ENCODE peak calls at places on chromosomes 12 and 14, in seven cellular contexts. One of them, this sample, is unnamed.

GRCh38 chr14:101359221-101360044 is 201.9 kb upstream of the DIO3 start:
- DNase-seq in choroid plexus epithelial cell: peak; percentile 12
- DNase-seq in endothelial cell: no peak
- DNase-seq in brain microvascular endothelial cell: no peak
- DNase-seq in lung: peak; percentile 32
- DNase-seq in B cell: no peak
- DNase-seq in DND-41: no peak
- DNase-seq in this sample: no peak

GRCh38 chr12:91620422-91620821 is 437.8 kb upstream of the DCN start:
- DNase-seq in DND-41: no peak
- DNase-seq in choroid plexus epithelial cell: no peak
- DNase-seq in lung: no peak
- DNase-seq in endothelial cell: no peak
- DNase-seq in brain microvascular endothelial cell: no peak
- DNase-seq in B cell: no peak
- DNase-seq in this sample: no peak

GRCh38 chr12:117919479-117919878 is 49.3 kb downstream of the KSR2 start:
- DNase-seq in DND-41: no peak
- DNase-seq in endothelial cell: no peak
- DNase-seq in B cell: no peak
- DNase-seq in lung: no peak
- DNase-seq in choroid plexus epithelial cell: no peak
- DNase-seq in brain microvascular endothelial cell: no peak
- DNase-seq in this sample: no peak

GRCh38 chr12:104063712-104064030 is 660 bp upstream of the HCFC2 start:
- DNase-seq in lung: no peak
- DNase-seq in endothelial cell: peak; percentile 22
- DNase-seq in B cell: no peak
- DNase-seq in choroid plexus epithelial cell: peak; percentile 68
- DNase-seq in DND-41: no peak
- DNase-seq in brain microvascular endothelial cell: peak; percentile 28
- DNase-seq in this sample: no peak

GRCh38 chr14:105528859-105529505 is 2.6 kb downstream of the TMEM121 start:
- DNase-seq in lung: no peak
- DNase-seq in DND-41: no peak
- DNase-seq in B cell: peak; percentile 59
- DNase-seq in brain microvascular endothelial cell: no peak
- DNase-seq in endothelial cell: no peak
- DNase-seq in choroid plexus epithelial cell: peak; percentile 4
- DNase-seq in this sample: no peak

GRCh38 chr12:127570793-127571360 is 696.1 kb upstream of the TMEM132C start:
- DNase-seq in brain microvascular endothelial cell: no peak
- DNase-seq in choroid plexus epithelial cell: peak; percentile 17
- DNase-seq in DND-41: no peak
- DNase-seq in endothelial cell: no peak
- DNase-seq in lung: no peak
- DNase-seq in B cell: no peak
- DNase-seq in this sample: no peak

GRCh38 chr12:659090-659683 is 4.1 kb downstream of the NINJ2 start:
- DNase-seq in DND-41: no peak
- DNase-seq in choroid plexus epithelial cell: no peak
- DNase-seq in B cell: peak; percentile 62
- DNase-seq in endothelial cell: no peak
- DNase-seq in lung: no peak
- DNase-seq in brain microvascular endothelial cell: no peak
- DNase-seq in this sample: peak; percentile 56

GRCh38 chr12:31750747-31751039 is 21.9 kb upstream of the AMN1 start:
- DNase-seq in brain microvascular endothelial cell: no peak
- DNase-seq in lung: no peak
- DNase-seq in choroid plexus epithelial cell: no peak
- DNase-seq in B cell: no peak
- DNase-seq in endothelial cell: no peak
- DNase-seq in DND-41: no peak
- DNase-seq in this sample: no peak

GRCh38 chr12:14138495-14138894 is 157.1 kb upstream of the GRIN2B start:
- DNase-seq in choroid plexus epithelial cell: no peak
- DNase-seq in DND-41: peak; percentile 8
- DNase-seq in lung: no peak
- DNase-seq in endothelial cell: peak; percentile 46
- DNase-seq in brain microvascular endothelial cell: no peak
- DNase-seq in B cell: no peak
- DNase-seq in this sample: no peak

GRCh38 chr12:89889051-89889450 is 180.4 kb upstream of the ATP2B1 start:
- DNase-seq in brain microvascular endothelial cell: peak; percentile 36
- DNase-seq in lung: no peak
- DNase-seq in DND-41: no peak
- DNase-seq in B cell: no peak
- DNase-seq in choroid plexus epithelial cell: peak; percentile 60
- DNase-seq in endothelial cell: no peak
- DNase-seq in this sample: no peak

GRCh38 chr12:101697930-101698781 is 716 bp downstream of the CHPT1 start:
- DNase-seq in lung: peak; percentile 49
- DNase-seq in endothelial cell: peak; percentile 20
- DNase-seq in brain microvascular endothelial cell: peak; percentile 4
- DNase-seq in DND-41: no peak
- DNase-seq in B cell: peak; percentile 45
- DNase-seq in choroid plexus epithelial cell: peak; percentile 42
- DNase-seq in this sample: peak; percentile 29

GRCh38 chr12:116276433-116277216 is 868 bp downstream of the MED13L start:
- DNase-seq in B cell: peak; percentile 82
- DNase-seq in brain microvascular endothelial cell: peak; percentile 59
- DNase-seq in endothelial cell: peak; percentile 76
- DNase-seq in choroid plexus epithelial cell: peak; percentile 79
- DNase-seq in lung: peak; percentile 59
- DNase-seq in DND-41: peak; percentile 73
- DNase-seq in this sample: peak; percentile 62

GRCh38 chr14:65449647-65450046 is 37.1 kb downstream of the FUT8 start:
- DNase-seq in B cell: no peak
- DNase-seq in choroid plexus epithelial cell: no peak
- DNase-seq in lung: no peak
- DNase-seq in DND-41: no peak
- DNase-seq in endothelial cell: no peak
- DNase-seq in brain microvascular endothelial cell: no peak
- DNase-seq in this sample: no peak

GRCh38 chr12:94244165-94245133 is 96.1 kb downstream of the PLXNC1 start:
- DNase-seq in endothelial cell: no peak
- DNase-seq in lung: peak; percentile 32
- DNase-seq in DND-41: peak; percentile 79
- DNase-seq in choroid plexus epithelial cell: no peak
- DNase-seq in brain microvascular endothelial cell: no peak
- DNase-seq in B cell: peak; percentile 54
- DNase-seq in this sample: peak; percentile 50

GRCh38 chr14:106530423-106531107 is 1004.2 kb downstream of the TMEM121 start:
- DNase-seq in endothelial cell: no peak
- DNase-seq in choroid plexus epithelial cell: no peak
- DNase-seq in B cell: peak; percentile 60
- DNase-seq in DND-41: peak; percentile 68
- DNase-seq in lung: no peak
- DNase-seq in brain microvascular endothelial cell: no peak
- DNase-seq in this sample: peak; percentile 25

GRCh38 chr12:21117995-21118394 is 13.0 kb upstream of the SLCO1B1 start:
- DNase-seq in DND-41: no peak
- DNase-seq in lung: no peak
- DNase-seq in brain microvascular endothelial cell: no peak
- DNase-seq in B cell: no peak
- DNase-seq in endothelial cell: no peak
- DNase-seq in choroid plexus epithelial cell: no peak
- DNase-seq in this sample: no peak

GRCh38 chr14:73227812-73228781 is 9.2 kb upstream of the PAPLN start:
- DNase-seq in brain microvascular endothelial cell: peak; percentile 87
- DNase-seq in endothelial cell: no peak
- DNase-seq in choroid plexus epithelial cell: peak; percentile 97
- DNase-seq in lung: no peak
- DNase-seq in B cell: no peak
- DNase-seq in DND-41: no peak
- DNase-seq in this sample: no peak

GRCh38 chr12:47216150-47216677 is 136.5 kb upstream of the AMIGO2 start:
- DNase-seq in brain microvascular endothelial cell: no peak
- DNase-seq in lung: peak; percentile 45
- DNase-seq in B cell: peak; percentile 80
- DNase-seq in endothelial cell: no peak
- DNase-seq in DND-41: peak; percentile 79
- DNase-seq in choroid plexus epithelial cell: no peak
- DNase-seq in this sample: peak; percentile 44

GRCh38 chr14:59187802-59188460 is 536 bp upstream of the DAAM1 start:
- DNase-seq in B cell: peak; percentile 68
- DNase-seq in endothelial cell: peak; percentile 35
- DNase-seq in brain microvascular endothelial cell: no peak
- DNase-seq in DND-41: peak; percentile 40
- DNase-seq in lung: no peak
- DNase-seq in choroid plexus epithelial cell: no peak
- DNase-seq in this sample: peak; percentile 22

GRCh38 chr14:51023964-51024363 is 70.9 kb downstream of the TRIM9 start:
- DNase-seq in lung: no peak
- DNase-seq in endothelial cell: no peak
- DNase-seq in brain microvascular endothelial cell: no peak
- DNase-seq in DND-41: no peak
- DNase-seq in B cell: no peak
- DNase-seq in choroid plexus epithelial cell: peak; percentile 22
- DNase-seq in this sample: no peak

GRCh38 chr14:71166434-71166833 is 259.2 kb downstream of the PCNX1 start:
- DNase-seq in lung: no peak
- DNase-seq in choroid plexus epithelial cell: peak; percentile 94
- DNase-seq in endothelial cell: peak; percentile 55
- DNase-seq in B cell: peak; percentile 15
- DNase-seq in brain microvascular endothelial cell: peak; percentile 74
- DNase-seq in DND-41: no peak
- DNase-seq in this sample: no peak

GRCh38 chr12:72863671-72864070 is 591.5 kb downstream of the TRHDE start:
- DNase-seq in brain microvascular endothelial cell: no peak
- DNase-seq in endothelial cell: no peak
- DNase-seq in DND-41: no peak
- DNase-seq in choroid plexus epithelial cell: no peak
- DNase-seq in lung: no peak
- DNase-seq in B cell: no peak
- DNase-seq in this sample: no peak

GRCh38 chr12:125091401-125091800 is 26.2 kb downstream of the AACS start:
- DNase-seq in endothelial cell: no peak
- DNase-seq in lung: no peak
- DNase-seq in choroid plexus epithelial cell: no peak
- DNase-seq in DND-41: no peak
- DNase-seq in B cell: no peak
- DNase-seq in brain microvascular endothelial cell: no peak
- DNase-seq in this sample: no peak

GRCh38 chr12:125089083-125089482 is 23.8 kb downstream of the AACS start:
- DNase-seq in brain microvascular endothelial cell: peak; percentile 14
- DNase-seq in choroid plexus epithelial cell: peak; percentile 92
- DNase-seq in endothelial cell: no peak
- DNase-seq in B cell: no peak
- DNase-seq in lung: no peak
- DNase-seq in DND-41: no peak
- DNase-seq in this sample: no peak

GRCh38 chr12:125092108-125092871 is 27.1 kb downstream of the AACS start:
- DNase-seq in DND-41: no peak
- DNase-seq in choroid plexus epithelial cell: peak; percentile 72
- DNase-seq in endothelial cell: no peak
- DNase-seq in B cell: no peak
- DNase-seq in lung: no peak
- DNase-seq in brain microvascular endothelial cell: no peak
- DNase-seq in this sample: no peak

GRCh38 chr12:125089626-125090025 is 24.4 kb downstream of the AACS start:
- DNase-seq in endothelial cell: no peak
- DNase-seq in B cell: no peak
- DNase-seq in choroid plexus epithelial cell: no peak
- DNase-seq in lung: no peak
- DNase-seq in brain microvascular endothelial cell: no peak
- DNase-seq in DND-41: no peak
- DNase-seq in this sample: no peak

GRCh38 chr12:125090437-125090836 is 25.2 kb downstream of the AACS start:
- DNase-seq in endothelial cell: no peak
- DNase-seq in choroid plexus epithelial cell: no peak
- DNase-seq in DND-41: no peak
- DNase-seq in brain microvascular endothelial cell: no peak
- DNase-seq in B cell: no peak
- DNase-seq in lung: no peak
- DNase-seq in this sample: no peak
- TF ChIP-seq CTCF in endothelial cell: no peak
- TF ChIP-seq CTCF in choroid plexus epithelial cell: no peak
- TF ChIP-seq CTCF in DND-41: no peak
- TF ChIP-seq CTCF in brain microvascular endothelial cell: no peak
- TF ChIP-seq CTCF in B cell: no peak
- TF ChIP-seq CTCF in lung: no peak
- TF ChIP-seq CTCF in this sample: no peak

DNA sequence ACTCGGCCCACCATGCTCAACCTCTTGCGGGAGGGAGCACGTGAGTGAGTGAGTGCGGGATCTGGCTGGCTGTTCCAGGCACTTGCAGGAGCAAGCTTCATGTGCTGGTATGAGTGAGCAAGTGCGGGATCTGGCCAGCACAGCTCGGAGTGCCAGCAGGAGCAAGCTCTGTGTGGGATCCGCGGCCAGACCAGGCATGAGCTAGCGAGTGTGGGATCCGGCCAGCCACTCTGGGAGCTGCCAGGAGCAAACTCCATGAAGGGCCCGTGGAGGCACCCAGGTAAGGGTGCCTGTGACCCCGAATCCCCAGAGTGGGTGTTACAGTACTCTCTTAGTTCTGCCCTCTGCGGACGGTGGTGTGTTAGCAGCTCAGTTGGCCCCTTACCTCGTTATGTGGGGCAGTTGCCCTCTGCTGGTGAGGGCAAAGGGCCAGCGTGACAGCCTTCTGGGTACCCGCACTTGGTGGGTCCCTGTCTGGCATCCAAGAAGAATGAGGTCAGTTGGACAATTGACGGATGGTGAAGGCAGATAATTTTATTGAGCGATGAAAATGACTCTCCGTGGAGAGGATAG is 38.3 kb downstream of the RAD51B start:
- DNase-seq in DND-41: no peak
- DNase-seq in B cell: no peak
- DNase-seq in brain microvascular endothelial cell: no peak
- DNase-seq in endothelial cell: no peak
- DNase-seq in choroid plexus epithelial cell: no peak
- DNase-seq in lung: no peak
- DNase-seq in this sample: no peak
- TF ChIP-seq CTCF in DND-41: no peak
- TF ChIP-seq CTCF in B cell: no peak
- TF ChIP-seq CTCF in brain microvascular endothelial cell: no peak
- TF ChIP-seq CTCF in endothelial cell: no peak
- TF ChIP-seq CTCF in choroid plexus epithelial cell: no peak
- TF ChIP-seq CTCF in lung: no peak
- TF ChIP-seq CTCF in this sample: no peak

DNA sequence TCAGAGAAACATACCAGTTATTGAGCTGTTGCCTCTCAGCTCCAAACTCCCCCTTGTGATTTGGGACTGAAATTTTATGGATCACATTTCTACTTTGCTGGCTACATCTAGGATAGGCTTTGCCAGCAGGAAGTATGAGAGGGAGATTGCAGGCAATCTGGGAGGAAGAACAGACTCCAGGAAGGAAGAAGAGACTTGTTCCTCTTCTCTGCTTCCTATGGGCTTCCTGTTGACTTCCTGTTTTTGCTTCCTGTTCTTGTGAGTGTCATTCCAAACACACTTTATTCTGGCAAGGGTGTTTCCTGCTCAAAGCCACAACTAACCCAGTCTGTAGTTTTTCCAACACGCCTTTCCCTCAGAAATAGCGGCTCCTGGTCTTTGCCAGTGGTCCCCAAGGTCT is 312.8 kb downstream of the ITPR2 start:
- DNase-seq in brain microvascular endothelial cell: no peak
- DNase-seq in lung: no peak
- DNase-seq in endothelial cell: peak; percentile 9
- DNase-seq in choroid plexus epithelial cell: no peak
- DNase-seq in DND-41: no peak
- DNase-seq in B cell: peak; percentile 2
- DNase-seq in this sample: no peak
- TF ChIP-seq CTCF in brain microvascular endothelial cell: no peak
- TF ChIP-seq CTCF in lung: no peak
- TF ChIP-seq CTCF in endothelial cell: no peak
- TF ChIP-seq CTCF in choroid plexus epithelial cell: no peak
- TF ChIP-seq CTCF in DND-41: no peak
- TF ChIP-seq CTCF in B cell: no peak
- TF ChIP-seq CTCF in this sample: no peak

GRCh38 chr14:37545174-37545573 is 49.9 kb downstream of the FOXA1 start:
- DNase-seq in endothelial cell: no peak
- DNase-seq in lung: no peak
- DNase-seq in brain microvascular endothelial cell: no peak
- DNase-seq in B cell: no peak
- DNase-seq in choroid plexus epithelial cell: no peak
- DNase-seq in DND-41: no peak
- DNase-seq in this sample: no peak
- TF ChIP-seq CTCF in endothelial cell: no peak
- TF ChIP-seq CTCF in lung: no peak
- TF ChIP-seq CTCF in brain microvascular endothelial cell: no peak
- TF ChIP-seq CTCF in B cell: no peak
- TF ChIP-seq CTCF in choroid plexus epithelial cell: no peak
- TF ChIP-seq CTCF in DND-41: no peak
- TF ChIP-seq CTCF in this sample: no peak

This sample was measured in GM10248.